ENCODE peak calls at places on chromosome 3, in eight cellular contexts. J is GM19239; B is globus pallidus; K is activated T-helper 1 cell treated with Interleukin-2 at 50 U/mL for 16 hours; C is NCI-H1092; G is activated effector memory CD4-positive, alpha-beta T cell treated with Interleukin-2 at 50 U/mL for 16 hours; V is activated CD4-positive, alpha-beta T cell treated with anti-CD3 and anti-CD28 coated beads, Interleukin-2, amount 50 U/mL, for 48 hours; R is left ventricle myocardium inferior. L is an unnamed sample.

GRCh38 chr3:57796261-57796660 is 40.2 kb downstream of the SLMAP start:
- DNase-seq in J (no peak), G (no peak), V (no peak), C (no peak), R (no peak), B (no peak), K (no peak), L (peak)

GRCh38 chr3:38960953-38961622 is 90.7 kb downstream of the SCN11A start:
- DNase-seq in K (no peak), C (peak), J (peak), R (no peak), V (peak), B (peak), G (no peak), L (peak)

GRCh38 chr3:112090899-112091586 is 4.9 kb downstream of the C3orf52 start:
- DNase-seq in J (no peak), B (no peak), K (no peak), C (no peak), G (no peak), R (no peak), V (no peak), L (no peak)

GRCh38 chr3:165837058-165837525 is at the start of gene BCHE:
- DNase-seq in R (peak), J (no peak), G (no peak), B (peak), C (no peak), K (no peak), V (no peak), L (peak)

GRCh38 chr3:123683755-123684154 is 98.9 kb upstream of the HACD2 start:
- DNase-seq in R (no peak), G (no peak), C (no peak), B (no peak), K (no peak), V (no peak), J (no peak), L (no peak)

GRCh38 chr3:176950743-176951142 is 246.5 kb downstream of the TBL1XR1 start:
- DNase-seq in C (no peak), K (no peak), V (no peak), J (no peak), B (no peak), G (no peak), R (no peak), L (peak)

GRCh38 chr3:10116138-10116460 is 624 bp downstream of the BRK1 start:
- DNase-seq in B (no peak), V (no peak), R (no peak), G (no peak), K (no peak), C (no peak), J (no peak), L (peak)

GRCh38 chr3:143970773-143971366 is 753 bp upstream of the DIPK2A start:
- DNase-seq in K (peak), J (no peak), B (peak), V (peak), G (peak), R (peak), C (peak), L (peak)

GRCh38 chr3:156615592-156616173 is 58.7 kb upstream of the TIPARP start:
- DNase-seq in J (no peak), K (no peak), C (no peak), G (no peak), R (no peak), V (no peak), B (no peak), L (peak)

GRCh38 chr3:55330355-55330754 is 156.8 kb downstream of the WNT5A start:
- DNase-seq in C (no peak), J (no peak), G (no peak), K (no peak), B (no peak), V (no peak), R (no peak), L (no peak)

GRCh38 chr3:126465928-126466564 is 9.6 kb downstream of the ZXDC start:
- DNase-seq in V (no peak), B (no peak), C (no peak), G (no peak), R (no peak), K (no peak), J (no peak), L (no peak)